ENCODE peak calls at places on chromosome 3, in four cellular contexts. C is activated CD4-positive, CD25-positive, alpha-beta regulatory T cell; F is MCF 10A; J is RKO. G is an unnamed sample.
A peak's percentile ranks its signal among the peaks of the same experiment; 100 is the strongest.

GRCh38 chr3:169945313-169945712 is 21.3 kb upstream of the SEC62 start:
- DNase-seq in J (no peak), F (no peak), C (peak; percentile 8), G (no peak)

GRCh38 chr3:183315739-183316138 is 62.7 kb downstream of the B3GNT5 start:
- DNase-seq in J (no peak), F (no peak), C (no peak), G (no peak)

GRCh38 chr3:16849240-16849639 is 35.5 kb upstream of the PLCL2 start:
- DNase-seq in F (no peak), J (no peak), C (peak; percentile 26), G (no peak)

GRCh38 chr3:189324538-189325138 is 152.9 kb downstream of the TPRG1 start:
- DNase-seq in J (peak; percentile 74), F (peak; percentile 98), C (peak; percentile 51), G (no peak)

GRCh38 chr3:16122661-16123060 is 51.8 kb upstream of the GALNT15 start:
- DNase-seq in C (no peak), J (no peak), F (peak; percentile 65), G (no peak)

GRCh38 chr3:69665026-69665739 is 74.1 kb upstream of the MITF start:
- DNase-seq in F (peak; percentile 38), C (no peak), J (peak; percentile 16), G (no peak)

GRCh38 chr3:66991478-66991877 is 6.6 kb upstream of the KBTBD8 start:
- DNase-seq in J (peak; percentile 50), F (peak; percentile 66), C (no peak), G (peak; percentile 35)

GRCh38 chr3:57544181-57545125 is at the start of gene DNAH12:
- DNase-seq in C (no peak), F (no peak), J (no peak), G (no peak)

GRCh38 chr3:42655980-42656679 is 2.6 kb downstream of the ZBTB47 start:
- DNase-seq in J (no peak), F (peak; percentile 71), C (no peak), G (no peak)

GRCh38 chr3:122322095-122323075 is 2.7 kb upstream of the CSTA start:
- DNase-seq in C (no peak), F (no peak), J (no peak), G (no peak)

GRCh38 chr3:36811768-36812167 is 47.4 kb upstream of the DCLK3 start:
- DNase-seq in C (no peak), J (no peak), F (no peak), G (no peak)

G was measured in amniotic stem cell.